ENCODE peak calls at places on chromosomes 16 and 17, in six cellular contexts. K is lower leg skin, D is cardiac muscle cell, G is GM06990, V is endothelial cell of umbilical vein, Q is fibroblast of lung. N is an unnamed sample.

GRCh38 chr17:82031303-82031884 is at the start of gene RAC3:
- DNase-seq in K (no peak), D (peak), G (no peak), V (no peak), Q (peak), N (peak)

GRCh38 chr16:49754495-49755290 is 101.2 kb downstream of the ZNF423 start:
- DNase-seq in K (peak), D (peak), G (no peak), V (peak), Q (peak), N (no peak)

GRCh38 chr16:81796035-81796434 is 16.9 kb downstream of the PLCG2 start:
- DNase-seq in K (no peak), D (no peak), G (no peak), V (no peak), Q (no peak), N (no peak)

GRCh38 chr17:63530557-63531021 is 7.4 kb downstream of the KCNH6 start:
- DNase-seq in K (no peak), D (no peak), G (no peak), V (no peak), Q (no peak), N (no peak)

GRCh38 chr17:1703063-1703462 is 7.1 kb downstream of the TLCD2 start:
- DNase-seq in K (no peak), D (no peak), G (no peak), V (no peak), Q (no peak), N (no peak)

GRCh38 chr17:81558941-81559806 is 7.0 kb upstream of the FAAP100 start:
- DNase-seq in K (no peak), D (no peak), G (no peak), V (no peak), Q (no peak), N (no peak)

GRCh38 chr17:42908872-42909700 is 8.5 kb downstream of the G6PC1 start:
- DNase-seq in K (no peak), D (no peak), G (no peak), V (no peak), Q (no peak), N (no peak)

GRCh38 chr16:87323727-87324410 is 6.7 kb upstream of the C16orf95 start:
- DNase-seq in K (no peak), D (no peak), G (no peak), V (no peak), Q (no peak), N (no peak)

GRCh38 chr16:58366247-58367031 is 25.8 kb upstream of the GINS3 start:
- DNase-seq in K (no peak), D (peak), G (no peak), V (peak), Q (peak), N (no peak)

GRCh38 chr17:56260421-56260820 is 107.1 kb downstream of the ANKFN1 start:
- DNase-seq in K (no peak), D (no peak), G (no peak), V (no peak), Q (no peak), N (no peak)

GRCh38 chr17:28908640-28909098 is 5.8 kb upstream of the DHRS13 start:
- DNase-seq in K (peak), D (peak), G (no peak), V (peak), Q (peak), N (no peak)

GRCh38 chr16:525520-526180 is 1.9 kb upstream of the CAPN15 start:
- DNase-seq in K (peak), D (peak), G (peak), V (peak), Q (peak), N (peak)

GRCh38 chr16:87725596-87726235 is 40.1 kb downstream of the KLHDC4 start:
- DNase-seq in K (no peak), D (peak), G (no peak), V (no peak), Q (peak), N (no peak)

GRCh38 chr17:9339958-9340357 is 235.7 kb downstream of the STX8 start:
- DNase-seq in K (no peak), D (no peak), G (no peak), V (no peak), Q (no peak), N (no peak)

GRCh38 chr16:47664653-47665325 is 203.7 kb downstream of the PHKB start:
- DNase-seq in K (no peak), D (no peak), G (no peak), V (no peak), Q (peak), N (no peak)

GRCh38 chr17:319266-319665 is 33.3 kb downstream of the RPH3AL start:
- DNase-seq in K (no peak), D (no peak), G (no peak), V (no peak), Q (no peak), N (no peak)

GRCh38 chr17:7019839-7020519 is 2.9 kb upstream of the BCL6B start:
- DNase-seq in K (peak), D (peak), G (no peak), V (peak), Q (peak), N (no peak)

GRCh38 chr16:11501583-11502138 is 85.1 kb downstream of the LITAF start:
- DNase-seq in K (no peak), D (no peak), G (no peak), V (no peak), Q (no peak), N (no peak)

GRCh38 chr17:21680366-21680765 is 12.0 kb upstream of the KCNJ18 start:
- DNase-seq in K (no peak), D (no peak), G (no peak), V (no peak), Q (no peak), N (no peak)

GRCh38 chr16:2924901-2925820 is 13.4 kb downstream of the FLYWCH1 start:
- DNase-seq in K (no peak), D (no peak), G (no peak), V (no peak), Q (no peak), N (no peak)

GRCh38 chr16:57723170-57723569 is 12.4 kb upstream of the KATNB1 start:
- DNase-seq in K (no peak), D (peak), G (no peak), V (peak), Q (no peak), N (no peak)

GRCh38 chr17:45274033-45274432 is 12.1 kb upstream of the SPATA32 start:
- DNase-seq in K (no peak), D (no peak), G (no peak), V (no peak), Q (no peak), N (no peak)
- TF ChIP-seq CTCF in K (no peak), D (no peak), G (no peak), V (no peak), Q (no peak), N (no peak)

GRCh38 chr17:73126716-73127473 is 34.4 kb upstream of the SLC39A11 start:
- DNase-seq in K (no peak), D (no peak), G (no peak), V (no peak), Q (no peak), N (no peak)
- TF ChIP-seq CTCF in K (no peak), D (no peak), G (no peak), V (no peak), Q (no peak), N (no peak)

GRCh38 chr16:56673916-56674315 is 4.3 kb downstream of the MT1H start:
- DNase-seq in K (no peak), D (peak), G (no peak), V (peak), Q (peak), N (no peak)
- TF ChIP-seq CTCF in K (no peak), D (peak), G (peak), V (peak), Q (peak), N (peak)

GRCh38 chr16:85862476-85863383 is 36.2 kb upstream of the IRF8 start:
- DNase-seq in K (no peak), D (no peak), G (no peak), V (no peak), Q (no peak), N (no peak)
- TF ChIP-seq CTCF in K (no peak), D (no peak), G (no peak), V (no peak), Q (no peak), N (no peak)

GRCh38 chr16:75079346-75079926 is 37.1 kb downstream of the LDHD start:
- DNase-seq in K (no peak), D (no peak), G (no peak), V (no peak), Q (no peak), N (no peak)
- TF ChIP-seq CTCF in K (no peak), D (no peak), G (no peak), V (no peak), Q (no peak), N (no peak)